ENCODE peak calls at places on chromosomes 6 and 20, in eight cellular contexts. H, F, C, J, Y, T, N and A are unnamed samples.

GRCh38 chr6:149906405-149906804 is 8.5 kb upstream of the RAET1E start:
- DNase-seq in F (no peak), J (no peak), H (no peak), C (no peak), T (no peak), Y (no peak), N (no peak), A (no peak)

GRCh38 chr20:20084296-20084752 is 32.0 kb downstream of the CFAP61 start:
- DNase-seq in H (no peak), N (no peak), J (no peak), C (no peak), Y (no peak), T (no peak), F (no peak), A (no peak)

GRCh38 chr20:40322941-40323340 is 366.1 kb downstream of the MAFB start:
- DNase-seq in J (no peak), F (no peak), N (peak), Y (no peak), T (no peak), H (no peak), C (no peak), A (no peak)

GRCh38 chr6:1584996-1585668 is 24.6 kb upstream of the FOXC1 start:
- DNase-seq in T (no peak), J (no peak), F (no peak), N (no peak), C (no peak), H (no peak), Y (no peak), A (no peak)

GRCh38 chr20:56718816-56719215 is 89.7 kb downstream of the TFAP2C start:
- DNase-seq in T (no peak), C (no peak), Y (no peak), N (no peak), H (no peak), J (no peak), F (no peak), A (no peak)

GRCh38 chr6:169188051-169188863 is 65.4 kb downstream of the THBS2 start:
- DNase-seq in F (no peak), Y (peak), T (no peak), H (peak), N (peak), J (peak), C (no peak), A (peak)

GRCh38 chr6:25369450-25370086 is 90.4 kb downstream of the CARMIL1 start:
- DNase-seq in Y (no peak), C (no peak), T (peak), J (no peak), F (peak), H (peak), N (peak), A (no peak)

GRCh38 chr6:143205983-143206382 is 145.3 kb downstream of the AIG1 start:
- DNase-seq in C (no peak), T (no peak), H (no peak), F (no peak), N (no peak), Y (no peak), J (no peak), A (no peak)

GRCh38 chr20:6017880-6018279 is 36.0 kb downstream of the LRRN4 start:
- DNase-seq in N (no peak), C (no peak), F (no peak), J (no peak), Y (no peak), T (no peak), H (no peak), A (no peak)

GRCh38 chr20:62841705-62842212 is 19.9 kb downstream of the TCFL5 start:
- DNase-seq in T (no peak), N (no peak), C (no peak), Y (no peak), F (no peak), J (peak), H (no peak), A (no peak)

GRCh38 chr6:37669306-37669705 is 28.4 kb downstream of the MDGA1 start:
- DNase-seq in C (no peak), J (no peak), Y (no peak), N (no peak), F (no peak), T (no peak), H (no peak), A (no peak)